ENCODE peak calls at places on chromosomes 7 and 10, in four cellular contexts. M is heart right ventricle, X is PC-9, R is ovary. E is an unnamed sample. For H3K9me3, the result is how much of the 10 kb centered on the place peaks cover.

GRCh38 chr10:132493756-132494290 is 43.8 kb upstream of the INPP5A start:
- DNase-seq in X (no peak), R (no peak), M (no peak), E (no peak)

GRCh38 chr10:48594371-48594770 is 10.5 kb downstream of the ARHGAP22 start:
- DNase-seq in R (no peak), M (no peak), X (no peak), E (no peak)

GRCh38 chr7:98210513-98211220 is 572 bp upstream of the BHLHA15 start:
- DNase-seq in R (no peak), X (no peak), M (no peak), E (no peak)

GRCh38 chr10:80055760-80056159 is 22.7 kb upstream of the TMEM254 start:
- DNase-seq in M (no peak), X (no peak), R (no peak), E (no peak)

GRCh38 chr10:47370015-47370767 is 13.9 kb downstream of the ZNF488 start:
- DNase-seq in X (no peak), M (no peak), R (no peak), E (no peak)

GRCh38 chr7:134535919-134536299 is 8.5 kb downstream of the AKR1B10 start:
- DNase-seq in X (no peak), M (no peak), R (no peak), E (no peak)

GRCh38 chr10:97081621-97082235 is 104.0 kb downstream of the SLIT1 start:
- DNase-seq in R (peak), X (no peak), M (peak), E (peak)

GRCh38 chr10:103193107-103193819 is at the start of gene NT5C2:
- DNase-seq in X (no peak), R (peak), M (peak), E (peak)

GRCh38 chr7:51263631-51264484 is 52.8 kb downstream of the COBL start:
- DNase-seq in R (no peak), X (peak), M (no peak), E (no peak)

GRCh38 chr7:45917658-45918057 is 3.4 kb downstream of the IGFBP3 start:
- DNase-seq in X (peak), M (peak), R (peak), E (peak)

GRCh38 chr10:79079490-79080355 is 11.0 kb downstream of the ZMIZ1 start:
- DNase-seq in X (peak), M (peak), R (peak), E (no peak)

GRCh38 chr7:90384433-90384832 is 18.8 kb upstream of the CLDN12 start:
- DNase-seq in R (no peak), M (no peak), X (no peak), E (no peak)

GRCh38 chr7:100882769-100883526 is 6.6 kb downstream of the UFSP1 start:
- DNase-seq in X (no peak), R (no peak), M (no peak), E (no peak)

GRCh38 chr10:79007037-79007842 is 61.5 kb upstream of the ZMIZ1 start:
- DNase-seq in X (no peak), M (no peak), R (peak), E (no peak)

GRCh38 chr10:98170249-98171117 is 36.0 kb downstream of the R3HCC1L start:
- DNase-seq in X (peak), M (peak), R (peak), E (peak)

GRCh38 chr7:90458104-90458503 is 11.3 kb upstream of the PTTG1IP2 start:
- DNase-seq in X (no peak), M (no peak), R (no peak), E (no peak)

GRCh38 chr10:32795598-32796183 is 162.3 kb downstream of the ITGB1 start:
- DNase-seq in M (peak), R (no peak), X (no peak), E (peak)

GRCh38 chr10:44820094-44820493 is 91.0 kb upstream of the TMEM72 start:
- DNase-seq in X (no peak), M (no peak), R (no peak), E (no peak)

GRCh38 chr10:44821290-44821689 is 89.8 kb upstream of the TMEM72 start:
- DNase-seq in X (no peak), M (no peak), R (no peak), E (no peak)

GRCh38 chr10:44822349-44822748 is 88.8 kb upstream of the TMEM72 start:
- DNase-seq in R (no peak), X (no peak), M (no peak), E (no peak)

GRCh38 chr10:44818721-44819127 is 92.4 kb upstream of the TMEM72 start:
- DNase-seq in R (peak), X (no peak), M (no peak), E (no peak)

GRCh38 chr10:44817961-44818649 is 93.0 kb upstream of the TMEM72 start:
- DNase-seq in R (peak), M (no peak), X (no peak), E (no peak)
- H3K9me3 ChIP-seq in R (under half), M (under half), X (under half), E (under half)

DNA sequence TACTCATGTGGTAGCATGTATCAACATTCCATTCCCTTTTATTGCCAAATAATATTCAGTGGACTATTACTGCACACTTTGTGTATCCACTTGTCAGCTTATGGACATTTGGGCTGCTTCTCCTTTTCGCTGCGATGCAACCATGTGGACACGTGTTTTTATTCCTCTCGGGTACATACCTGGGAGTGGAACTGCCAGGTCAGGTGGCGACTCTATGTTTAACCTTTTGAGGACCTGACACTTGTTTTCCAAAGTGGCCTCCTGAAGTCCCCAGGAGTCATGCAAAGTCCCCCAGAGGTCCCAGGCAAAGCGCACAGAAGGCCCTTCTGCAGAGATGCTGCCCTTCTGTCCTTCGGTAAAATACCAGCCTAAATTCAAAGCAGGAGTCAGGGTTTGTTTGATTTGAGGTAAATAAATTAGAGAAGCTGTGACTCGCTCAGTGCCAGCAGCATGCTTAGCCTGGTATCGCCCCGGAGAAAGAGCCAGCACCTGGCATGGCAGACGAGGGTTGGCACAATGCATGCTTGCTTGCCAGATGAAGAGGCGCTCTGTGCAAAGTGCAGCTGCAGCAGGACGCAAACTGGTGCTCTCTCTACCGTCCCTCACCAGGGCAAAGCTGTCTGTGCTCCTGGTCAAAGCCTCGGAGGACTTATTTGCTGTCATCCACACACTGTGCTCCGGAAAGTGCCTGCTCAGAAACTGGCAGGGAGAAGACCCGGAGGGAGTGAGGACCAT is 37.8 kb downstream of the HIPK2 start:
- DNase-seq in M (peak), X (no peak), R (no peak), E (no peak)
- H3K27ac ChIP-seq in M (peak), X (no peak), R (no peak), E (no peak)

DNA sequence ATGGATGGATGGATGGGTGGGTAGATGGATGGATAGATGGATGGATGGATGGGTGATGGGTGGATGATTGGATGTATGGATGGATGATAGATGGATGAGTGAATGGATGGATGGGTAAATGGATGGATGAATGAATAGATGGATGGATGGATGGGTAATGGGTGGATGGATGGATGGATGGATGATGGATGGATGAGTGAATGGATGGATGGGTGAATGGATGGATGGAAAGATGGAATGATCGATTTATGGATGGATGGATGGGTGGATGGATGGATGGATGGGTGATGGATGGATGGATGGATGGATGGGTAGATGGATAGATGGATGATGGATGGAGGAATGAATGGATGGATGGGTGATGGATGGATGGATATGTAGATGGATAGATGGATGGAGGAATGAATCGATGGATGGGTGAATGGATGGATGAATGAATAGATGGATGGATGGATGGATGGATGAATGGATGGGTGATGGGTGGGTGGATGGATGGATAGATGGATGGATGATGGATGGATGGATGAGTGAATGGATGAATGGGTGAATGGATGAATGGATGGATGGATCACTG is 557.1 kb upstream of the FOXK1 start:
- DNase-seq in R (no peak), X (no peak), M (no peak), E (no peak)
- H3K9me3 ChIP-seq in R (under half), X (under half), M (under half), E (under half)

GRCh38 chr7:122219253-122219865 is 75.3 kb upstream of the AASS start:
- DNase-seq in R (no peak), X (no peak), M (no peak), E (no peak)
- H3K27ac ChIP-seq in R (no peak), X (no peak), M (no peak), E (no peak)

GRCh38 chr7:68433462-68433861 is 1164.8 kb upstream of the AUTS2 start:
- DNase-seq in M (no peak), X (no peak), R (no peak), E (no peak)

GRCh38 chr7:68438016-68438415 is 1160.3 kb upstream of the AUTS2 start:
- DNase-seq in R (no peak), X (peak), M (no peak), E (no peak)

GRCh38 chr7:68429376-68430117 is 1168.7 kb upstream of the AUTS2 start:
- DNase-seq in M (peak), R (no peak), X (no peak), E (no peak)

GRCh38 chr7:68434857-68435256 is 1163.4 kb upstream of the AUTS2 start:
- DNase-seq in X (no peak), M (no peak), R (no peak), E (no peak)

DNA sequence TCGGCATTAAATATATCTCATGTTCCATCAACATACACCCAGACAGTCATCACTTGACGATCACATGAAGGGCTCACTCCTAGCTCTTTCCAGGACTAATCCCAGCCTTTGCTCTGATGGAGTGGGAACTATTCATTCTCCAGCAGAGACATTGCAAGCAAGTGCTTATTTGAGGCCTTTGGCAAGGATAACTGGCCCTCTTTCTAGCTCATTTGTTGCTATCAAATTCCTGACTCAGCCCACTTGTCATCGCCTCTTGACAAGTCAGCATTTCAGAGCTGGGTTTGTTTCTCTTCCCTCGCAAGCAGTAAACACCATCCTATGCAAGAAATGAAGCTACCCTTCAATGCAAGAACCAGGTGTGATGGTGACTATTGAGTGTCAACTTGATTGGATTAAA is 1165.7 kb upstream of the AUTS2 start:
- DNase-seq in X (no peak), M (no peak), R (no peak), E (no peak)
- H3K9me3 ChIP-seq in X (under half), M (under half), R (under half), E (under half)

GRCh38 chr7:73354787-73355186 is 26.8 kb downstream of the FKBP6 start:
- DNase-seq in R (no peak), X (no peak), M (no peak), E (no peak)

GRCh38 chr7:73354196-73354595 is 26.2 kb downstream of the FKBP6 start:
- DNase-seq in M (no peak), R (no peak), X (no peak), E (no peak)

GRCh38 chr7:73353243-73353642 is 25.3 kb downstream of the FKBP6 start:
- DNase-seq in X (no peak), R (no peak), M (no peak), E (no peak)

GRCh38 chr7:73358590-73359275 is 30.8 kb downstream of the FKBP6 start:
- DNase-seq in M (no peak), R (no peak), X (no peak), E (no peak)

GRCh38 chr7:73356176-73356575 is 28.2 kb downstream of the FKBP6 start:
- DNase-seq in R (no peak), M (no peak), X (no peak), E (no peak)
- H3K27ac ChIP-seq in R (no peak), M (no peak), X (no peak), E (no peak)

GRCh38 chr10:83706120-83706519 is 433.2 kb upstream of the GHITM start:
- DNase-seq in R (no peak), X (no peak), M (no peak), E (no peak)

GRCh38 chr10:83701799-83702198 is 437.5 kb upstream of the GHITM start:
- DNase-seq in R (no peak), X (no peak), M (no peak), E (no peak)

GRCh38 chr10:83706952-83707582 is 432.2 kb upstream of the GHITM start:
- DNase-seq in R (no peak), X (no peak), M (no peak), E (no peak)
- H3K9me3 ChIP-seq in R (under half), X (under half), M (under half), E (under half)

DNA sequence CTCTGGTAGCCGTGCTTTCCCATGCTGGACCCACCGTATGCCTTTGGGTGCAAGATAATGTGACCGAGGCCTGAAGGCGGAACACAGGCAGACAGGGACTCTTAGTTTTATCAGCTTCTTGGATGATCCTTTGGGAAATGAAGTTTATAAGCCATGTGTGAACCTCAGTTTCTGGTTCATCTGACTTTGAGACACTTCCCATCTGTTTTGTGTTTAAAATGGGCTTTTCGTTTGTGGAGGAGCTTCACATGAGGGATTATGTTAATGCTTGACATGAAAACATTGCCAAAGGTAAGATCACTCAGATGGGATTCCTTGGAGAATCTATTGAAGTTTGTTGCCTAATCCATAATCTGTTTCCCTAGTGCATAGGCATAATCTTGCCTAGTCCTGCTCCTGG is 249.8 kb upstream of the LYZL1 start:
- DNase-seq in M (no peak), X (no peak), R (no peak), E (no peak)
- H3K27ac ChIP-seq in M (no peak), X (no peak), R (no peak), E (no peak)

E was measured in CD4-positive, CD25-positive, alpha-beta regulatory T cell.